ENCODE peak calls at places on chromosome 7, in four cellular contexts. One of them, this sample, is unnamed. For H3K36me3, the result is how much of the 10 kb centered on the place peaks cover.

GRCh38 chr7:135386776-135387175 is 123.1 kb downstream of the CNOT4 start:
- DNase-seq in thoracic aorta: no peak
- DNase-seq in neuronal stem cell: no peak
- DNase-seq in SJSA1: no peak
- DNase-seq in this sample: no peak

GRCh38 chr7:55427800-55428199 is 62.7 kb downstream of the LANCL2 start:
- DNase-seq in thoracic aorta: no peak
- DNase-seq in neuronal stem cell: no peak
- DNase-seq in SJSA1: no peak
- DNase-seq in this sample: no peak

GRCh38 chr7:42747073-42747472 is 164.8 kb downstream of the C7orf25 start:
- DNase-seq in thoracic aorta: no peak
- DNase-seq in neuronal stem cell: no peak
- DNase-seq in SJSA1: no peak
- DNase-seq in this sample: no peak

GRCh38 chr7:109125001-109125400 is 555.3 kb downstream of the DNAJB9 start:
- DNase-seq in thoracic aorta: no peak
- DNase-seq in neuronal stem cell: no peak
- DNase-seq in SJSA1: no peak
- DNase-seq in this sample: no peak

GRCh38 chr7:54189330-54189729 is 352.8 kb upstream of the VSTM2A start:
- DNase-seq in thoracic aorta: no peak
- DNase-seq in neuronal stem cell: no peak
- DNase-seq in SJSA1: no peak
- DNase-seq in this sample: no peak

GRCh38 chr7:1670894-1671875 is 1.1 kb downstream of the ELFN1 start:
- DNase-seq in thoracic aorta: no peak
- DNase-seq in neuronal stem cell: no peak
- DNase-seq in SJSA1: no peak
- DNase-seq in this sample: no peak

GRCh38 chr7:25835191-25835590 is 316.8 kb upstream of the NFE2L3 start:
- DNase-seq in thoracic aorta: no peak
- DNase-seq in neuronal stem cell: no peak
- DNase-seq in SJSA1: peak
- DNase-seq in this sample: no peak

GRCh38 chr7:105304040-105304895 is 84.5 kb downstream of the SRPK2 start:
- DNase-seq in thoracic aorta: no peak
- DNase-seq in neuronal stem cell: no peak
- DNase-seq in SJSA1: peak
- DNase-seq in this sample: peak

GRCh38 chr7:117124585-117125220 is 171.4 kb downstream of the ST7 start:
- DNase-seq in thoracic aorta: peak
- DNase-seq in neuronal stem cell: no peak
- DNase-seq in SJSA1: peak
- DNase-seq in this sample: peak

GRCh38 chr7:123410273-123410928 is 124.0 kb downstream of the IQUB start:
- DNase-seq in thoracic aorta: no peak
- DNase-seq in neuronal stem cell: no peak
- DNase-seq in SJSA1: peak
- DNase-seq in this sample: peak

GRCh38 chr7:50837965-50838364 is 55.3 kb upstream of the GRB10 start:
- DNase-seq in thoracic aorta: no peak
- DNase-seq in neuronal stem cell: no peak
- DNase-seq in SJSA1: peak
- DNase-seq in this sample: peak

GRCh38 chr7:142443614-142444013 is 185.8 kb upstream of the PRSS58 start:
- DNase-seq in thoracic aorta: no peak
- DNase-seq in neuronal stem cell: no peak
- DNase-seq in SJSA1: no peak
- DNase-seq in this sample: no peak

GRCh38 chr7:30453016-30453415 is 25.6 kb downstream of the NOD1 start:
- DNase-seq in thoracic aorta: no peak
- DNase-seq in neuronal stem cell: no peak
- DNase-seq in SJSA1: no peak
- DNase-seq in this sample: no peak
- H3K36me3 ChIP-seq in thoracic aorta: half or more
- H3K36me3 ChIP-seq in neuronal stem cell: under half
- H3K36me3 ChIP-seq in SJSA1: under half
- H3K36me3 ChIP-seq in this sample: under half

GRCh38 chr7:130360518-130360917 is 15.9 kb downstream of the CPA5 start:
- DNase-seq in thoracic aorta: no peak
- DNase-seq in neuronal stem cell: no peak
- DNase-seq in SJSA1: no peak
- DNase-seq in this sample: no peak
- H3K36me3 ChIP-seq in thoracic aorta: under half
- H3K36me3 ChIP-seq in neuronal stem cell: under half
- H3K36me3 ChIP-seq in SJSA1: under half
- H3K36me3 ChIP-seq in this sample: under half

DNA sequence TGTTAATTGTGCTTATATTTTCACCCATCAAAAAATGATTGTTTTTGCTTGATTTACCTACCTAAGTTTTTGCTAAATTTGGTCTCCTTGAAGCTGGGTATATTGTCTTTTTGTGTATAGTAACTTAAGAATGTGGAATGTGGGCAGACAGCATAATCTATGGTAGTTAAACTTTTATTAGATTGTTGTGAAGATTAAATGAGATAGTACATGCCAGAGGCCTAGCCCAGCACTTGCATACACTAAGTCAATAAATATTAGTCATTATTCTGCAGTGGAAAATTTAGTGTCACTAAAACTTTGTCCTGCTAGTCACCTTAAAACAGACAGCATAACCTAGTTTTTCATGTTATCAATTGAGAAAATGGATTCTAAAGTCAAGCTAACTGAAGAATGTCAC is 19.3 kb upstream of the RPA3 start:
- DNase-seq in thoracic aorta: no peak
- DNase-seq in neuronal stem cell: no peak
- DNase-seq in SJSA1: no peak
- DNase-seq in this sample: no peak
- H3K36me3 ChIP-seq in thoracic aorta: under half
- H3K36me3 ChIP-seq in neuronal stem cell: under half
- H3K36me3 ChIP-seq in SJSA1: under half
- H3K36me3 ChIP-seq in this sample: under half

GRCh38 chr7:139417478-139417877 is 57.8 kb downstream of the LUC7L2 start:
- DNase-seq in thoracic aorta: no peak
- DNase-seq in neuronal stem cell: no peak
- DNase-seq in SJSA1: no peak
- DNase-seq in this sample: no peak

GRCh38 chr7:139422126-139422525 is 61.3 kb downstream of the KLRG2 start:
- DNase-seq in thoracic aorta: no peak
- DNase-seq in neuronal stem cell: no peak
- DNase-seq in SJSA1: no peak
- DNase-seq in this sample: no peak

GRCh38 chr7:139421123-139421522 is 61.4 kb downstream of the LUC7L2 start:
- DNase-seq in thoracic aorta: no peak
- DNase-seq in neuronal stem cell: no peak
- DNase-seq in SJSA1: no peak
- DNase-seq in this sample: no peak

GRCh38 chr7:139416405-139416804 is 56.7 kb downstream of the LUC7L2 start:
- DNase-seq in thoracic aorta: no peak
- DNase-seq in neuronal stem cell: no peak
- DNase-seq in SJSA1: no peak
- DNase-seq in this sample: no peak
- H3K36me3 ChIP-seq in thoracic aorta: under half
- H3K36me3 ChIP-seq in neuronal stem cell: under half
- H3K36me3 ChIP-seq in SJSA1: half or more
- H3K36me3 ChIP-seq in this sample: under half

GRCh38 chr7:155741805-155742204 is 70.5 kb downstream of the SHH start:
- DNase-seq in thoracic aorta: no peak
- DNase-seq in neuronal stem cell: no peak
- DNase-seq in SJSA1: no peak
- DNase-seq in this sample: no peak
- H3K36me3 ChIP-seq in thoracic aorta: half or more
- H3K36me3 ChIP-seq in neuronal stem cell: under half
- H3K36me3 ChIP-seq in SJSA1: half or more
- H3K36me3 ChIP-seq in this sample: under half

DNA sequence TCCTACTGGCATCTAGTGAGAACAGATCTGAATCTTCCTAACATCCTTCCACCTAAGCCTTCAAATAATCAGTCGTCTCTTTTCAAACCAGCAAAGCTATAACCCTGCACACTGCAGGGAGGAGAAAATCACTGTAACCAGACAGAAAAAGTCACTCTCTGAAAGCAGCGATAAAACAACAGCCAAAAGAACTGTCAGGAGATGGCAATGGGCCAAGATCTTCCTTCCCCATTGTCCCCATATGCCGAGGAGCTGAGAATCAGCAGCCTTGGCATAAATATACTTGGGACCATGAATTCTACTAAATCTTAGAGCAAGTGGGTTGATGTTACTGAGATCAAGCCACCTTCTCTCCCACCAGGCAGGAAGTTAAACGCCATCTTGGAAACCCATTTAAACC is 13.1 kb downstream of the FZD9 start:
- DNase-seq in thoracic aorta: no peak
- DNase-seq in neuronal stem cell: no peak
- DNase-seq in SJSA1: no peak
- DNase-seq in this sample: no peak
- H3K36me3 ChIP-seq in thoracic aorta: half or more
- H3K36me3 ChIP-seq in neuronal stem cell: half or more
- H3K36me3 ChIP-seq in SJSA1: half or more
- H3K36me3 ChIP-seq in this sample: half or more

GRCh38 chr7:139051655-139052054 is 15.8 kb upstream of the ZC3HAV1L start:
- DNase-seq in thoracic aorta: no peak
- DNase-seq in neuronal stem cell: no peak
- DNase-seq in SJSA1: no peak
- DNase-seq in this sample: no peak

GRCh38 chr7:139058963-139059362 is 23.1 kb upstream of the ZC3HAV1L start:
- DNase-seq in thoracic aorta: no peak
- DNase-seq in neuronal stem cell: no peak
- DNase-seq in SJSA1: no peak
- DNase-seq in this sample: no peak

GRCh38 chr7:139054101-139054500 is 18.3 kb upstream of the ZC3HAV1L start:
- DNase-seq in thoracic aorta: no peak
- DNase-seq in neuronal stem cell: no peak
- DNase-seq in SJSA1: no peak
- DNase-seq in this sample: no peak

GRCh38 chr7:139059905-139060304 is 24.1 kb upstream of the ZC3HAV1L start:
- DNase-seq in thoracic aorta: no peak
- DNase-seq in neuronal stem cell: no peak
- DNase-seq in SJSA1: no peak
- DNase-seq in this sample: no peak

GRCh38 chr7:139055674-139056073 is 19.8 kb upstream of the ZC3HAV1L start:
- DNase-seq in thoracic aorta: no peak
- DNase-seq in neuronal stem cell: no peak
- DNase-seq in SJSA1: no peak
- DNase-seq in this sample: no peak
- H3K36me3 ChIP-seq in thoracic aorta: under half
- H3K36me3 ChIP-seq in neuronal stem cell: under half
- H3K36me3 ChIP-seq in SJSA1: under half
- H3K36me3 ChIP-seq in this sample: under half